ENCODE peak calls at places on chromosomes 3 and 15, in ten cellular contexts. One of them, this sample, is unnamed.

GRCh38 chr15:39219608-39220007 is 361.3 kb upstream of the THBS1 start:
- DNase-seq in kidney: no peak
- DNase-seq in activated effector memory CD4-positive, alpha-beta T cell treated with anti-CD3 and anti-CD28 coated beads, Interleukin-2, amount 50 U/mL, for 16 hours: no peak
- DNase-seq in cardiac muscle cell: no peak
- DNase-seq in CD8-positive, alpha-beta T cell: no peak
- DNase-seq in IMR-90: no peak
- DNase-seq in left ventricle myocardium superior: no peak
- DNase-seq in activated CD8-positive, alpha-beta memory T cell treated with anti-CD3 and anti-CD28 coated beads, Interleukin-2, amount 50 U/mL, for 4 hours: no peak
- DNase-seq in C1 segment of cervical spinal cord: no peak
- DNase-seq in osteocyte: no peak
- DNase-seq in this sample: no peak

GRCh38 chr3:132788299-132788698 is 66.1 kb upstream of the NPHP3 start:
- DNase-seq in kidney: no peak
- DNase-seq in activated effector memory CD4-positive, alpha-beta T cell treated with anti-CD3 and anti-CD28 coated beads, Interleukin-2, amount 50 U/mL, for 16 hours: no peak
- DNase-seq in cardiac muscle cell: no peak
- DNase-seq in CD8-positive, alpha-beta T cell: no peak
- DNase-seq in IMR-90: peak
- DNase-seq in left ventricle myocardium superior: no peak
- DNase-seq in activated CD8-positive, alpha-beta memory T cell treated with anti-CD3 and anti-CD28 coated beads, Interleukin-2, amount 50 U/mL, for 4 hours: no peak
- DNase-seq in C1 segment of cervical spinal cord: no peak
- DNase-seq in osteocyte: no peak
- DNase-seq in this sample: no peak

GRCh38 chr3:69411331-69411730 is 25.4 kb upstream of the FRMD4B start:
- DNase-seq in kidney: no peak
- DNase-seq in activated effector memory CD4-positive, alpha-beta T cell treated with anti-CD3 and anti-CD28 coated beads, Interleukin-2, amount 50 U/mL, for 16 hours: no peak
- DNase-seq in cardiac muscle cell: no peak
- DNase-seq in CD8-positive, alpha-beta T cell: no peak
- DNase-seq in IMR-90: peak
- DNase-seq in left ventricle myocardium superior: no peak
- DNase-seq in activated CD8-positive, alpha-beta memory T cell treated with anti-CD3 and anti-CD28 coated beads, Interleukin-2, amount 50 U/mL, for 4 hours: no peak
- DNase-seq in C1 segment of cervical spinal cord: no peak
- DNase-seq in osteocyte: no peak
- DNase-seq in this sample: no peak

GRCh38 chr3:108008931-108009635 is 81.7 kb downstream of the CD47 start:
- DNase-seq in kidney: no peak
- DNase-seq in activated effector memory CD4-positive, alpha-beta T cell treated with anti-CD3 and anti-CD28 coated beads, Interleukin-2, amount 50 U/mL, for 16 hours: no peak
- DNase-seq in cardiac muscle cell: no peak
- DNase-seq in CD8-positive, alpha-beta T cell: no peak
- DNase-seq in IMR-90: peak
- DNase-seq in left ventricle myocardium superior: no peak
- DNase-seq in activated CD8-positive, alpha-beta memory T cell treated with anti-CD3 and anti-CD28 coated beads, Interleukin-2, amount 50 U/mL, for 4 hours: no peak
- DNase-seq in C1 segment of cervical spinal cord: no peak
- DNase-seq in osteocyte: no peak
- DNase-seq in this sample: no peak

GRCh38 chr15:63453181-63453905 is 51.0 kb upstream of the USP3 start:
- DNase-seq in kidney: no peak
- DNase-seq in activated effector memory CD4-positive, alpha-beta T cell treated with anti-CD3 and anti-CD28 coated beads, Interleukin-2, amount 50 U/mL, for 16 hours: no peak
- DNase-seq in cardiac muscle cell: no peak
- DNase-seq in CD8-positive, alpha-beta T cell: no peak
- DNase-seq in IMR-90: no peak
- DNase-seq in left ventricle myocardium superior: no peak
- DNase-seq in activated CD8-positive, alpha-beta memory T cell treated with anti-CD3 and anti-CD28 coated beads, Interleukin-2, amount 50 U/mL, for 4 hours: no peak
- DNase-seq in C1 segment of cervical spinal cord: no peak
- DNase-seq in osteocyte: no peak
- DNase-seq in this sample: no peak

GRCh38 chr3:81352867-81353266 is 408.6 kb downstream of the GBE1 start:
- DNase-seq in kidney: no peak
- DNase-seq in activated effector memory CD4-positive, alpha-beta T cell treated with anti-CD3 and anti-CD28 coated beads, Interleukin-2, amount 50 U/mL, for 16 hours: no peak
- DNase-seq in cardiac muscle cell: peak
- DNase-seq in CD8-positive, alpha-beta T cell: no peak
- DNase-seq in IMR-90: peak
- DNase-seq in left ventricle myocardium superior: no peak
- DNase-seq in activated CD8-positive, alpha-beta memory T cell treated with anti-CD3 and anti-CD28 coated beads, Interleukin-2, amount 50 U/mL, for 4 hours: no peak
- DNase-seq in C1 segment of cervical spinal cord: no peak
- DNase-seq in osteocyte: no peak
- DNase-seq in this sample: no peak

GRCh38 chr15:100525894-100526512 is 2.7 kb downstream of the CERS3 start:
- DNase-seq in kidney: no peak
- DNase-seq in activated effector memory CD4-positive, alpha-beta T cell treated with anti-CD3 and anti-CD28 coated beads, Interleukin-2, amount 50 U/mL, for 16 hours: no peak
- DNase-seq in cardiac muscle cell: no peak
- DNase-seq in CD8-positive, alpha-beta T cell: no peak
- DNase-seq in IMR-90: no peak
- DNase-seq in left ventricle myocardium superior: peak
- DNase-seq in activated CD8-positive, alpha-beta memory T cell treated with anti-CD3 and anti-CD28 coated beads, Interleukin-2, amount 50 U/mL, for 4 hours: no peak
- DNase-seq in C1 segment of cervical spinal cord: no peak
- DNase-seq in osteocyte: no peak
- DNase-seq in this sample: no peak

GRCh38 chr3:63351159-63352007 is 73.3 kb downstream of the SYNPR start:
- DNase-seq in kidney: no peak
- DNase-seq in activated effector memory CD4-positive, alpha-beta T cell treated with anti-CD3 and anti-CD28 coated beads, Interleukin-2, amount 50 U/mL, for 16 hours: no peak
- DNase-seq in cardiac muscle cell: peak
- DNase-seq in CD8-positive, alpha-beta T cell: no peak
- DNase-seq in IMR-90: peak
- DNase-seq in left ventricle myocardium superior: no peak
- DNase-seq in activated CD8-positive, alpha-beta memory T cell treated with anti-CD3 and anti-CD28 coated beads, Interleukin-2, amount 50 U/mL, for 4 hours: no peak
- DNase-seq in C1 segment of cervical spinal cord: no peak
- DNase-seq in osteocyte: no peak
- DNase-seq in this sample: no peak

GRCh38 chr3:46006646-46007045 is 11.0 kb upstream of the FYCO1 start:
- DNase-seq in kidney: no peak
- DNase-seq in activated effector memory CD4-positive, alpha-beta T cell treated with anti-CD3 and anti-CD28 coated beads, Interleukin-2, amount 50 U/mL, for 16 hours: no peak
- DNase-seq in cardiac muscle cell: no peak
- DNase-seq in CD8-positive, alpha-beta T cell: no peak
- DNase-seq in IMR-90: peak
- DNase-seq in left ventricle myocardium superior: no peak
- DNase-seq in activated CD8-positive, alpha-beta memory T cell treated with anti-CD3 and anti-CD28 coated beads, Interleukin-2, amount 50 U/mL, for 4 hours: no peak
- DNase-seq in C1 segment of cervical spinal cord: no peak
- DNase-seq in osteocyte: no peak
- DNase-seq in this sample: no peak

GRCh38 chr15:92928351-92928750 is 28.2 kb downstream of the CHD2 start:
- DNase-seq in kidney: no peak
- DNase-seq in activated effector memory CD4-positive, alpha-beta T cell treated with anti-CD3 and anti-CD28 coated beads, Interleukin-2, amount 50 U/mL, for 16 hours: no peak
- DNase-seq in cardiac muscle cell: no peak
- DNase-seq in CD8-positive, alpha-beta T cell: no peak
- DNase-seq in IMR-90: no peak
- DNase-seq in left ventricle myocardium superior: no peak
- DNase-seq in activated CD8-positive, alpha-beta memory T cell treated with anti-CD3 and anti-CD28 coated beads, Interleukin-2, amount 50 U/mL, for 4 hours: no peak
- DNase-seq in C1 segment of cervical spinal cord: no peak
- DNase-seq in osteocyte: no peak
- DNase-seq in this sample: no peak

GRCh38 chr15:53962646-53963561 is 15.3 kb upstream of the UNC13C start:
- DNase-seq in kidney: no peak
- DNase-seq in activated effector memory CD4-positive, alpha-beta T cell treated with anti-CD3 and anti-CD28 coated beads, Interleukin-2, amount 50 U/mL, for 16 hours: peak
- DNase-seq in cardiac muscle cell: peak
- DNase-seq in CD8-positive, alpha-beta T cell: no peak
- DNase-seq in IMR-90: no peak
- DNase-seq in left ventricle myocardium superior: peak
- DNase-seq in activated CD8-positive, alpha-beta memory T cell treated with anti-CD3 and anti-CD28 coated beads, Interleukin-2, amount 50 U/mL, for 4 hours: no peak
- DNase-seq in C1 segment of cervical spinal cord: no peak
- DNase-seq in osteocyte: no peak
- DNase-seq in this sample: no peak

GRCh38 chr3:196406806-196407470 is 25.3 kb downstream of the UBXN7 start:
- DNase-seq in kidney: no peak
- DNase-seq in activated effector memory CD4-positive, alpha-beta T cell treated with anti-CD3 and anti-CD28 coated beads, Interleukin-2, amount 50 U/mL, for 16 hours: no peak
- DNase-seq in cardiac muscle cell: no peak
- DNase-seq in CD8-positive, alpha-beta T cell: no peak
- DNase-seq in IMR-90: peak
- DNase-seq in left ventricle myocardium superior: peak
- DNase-seq in activated CD8-positive, alpha-beta memory T cell treated with anti-CD3 and anti-CD28 coated beads, Interleukin-2, amount 50 U/mL, for 4 hours: no peak
- DNase-seq in C1 segment of cervical spinal cord: no peak
- DNase-seq in osteocyte: no peak
- DNase-seq in this sample: no peak

GRCh38 chr3:70753572-70753971 is 441.1 kb upstream of the MDFIC2 start:
- DNase-seq in kidney: no peak
- DNase-seq in activated effector memory CD4-positive, alpha-beta T cell treated with anti-CD3 and anti-CD28 coated beads, Interleukin-2, amount 50 U/mL, for 16 hours: no peak
- DNase-seq in cardiac muscle cell: peak
- DNase-seq in CD8-positive, alpha-beta T cell: no peak
- DNase-seq in IMR-90: no peak
- DNase-seq in left ventricle myocardium superior: no peak
- DNase-seq in activated CD8-positive, alpha-beta memory T cell treated with anti-CD3 and anti-CD28 coated beads, Interleukin-2, amount 50 U/mL, for 4 hours: no peak
- DNase-seq in C1 segment of cervical spinal cord: no peak
- DNase-seq in osteocyte: no peak
- DNase-seq in this sample: no peak

GRCh38 chr15:73881539-73882320 is 8.4 kb downstream of the TBC1D21 start:
- DNase-seq in kidney: no peak
- DNase-seq in activated effector memory CD4-positive, alpha-beta T cell treated with anti-CD3 and anti-CD28 coated beads, Interleukin-2, amount 50 U/mL, for 16 hours: peak
- DNase-seq in cardiac muscle cell: no peak
- DNase-seq in CD8-positive, alpha-beta T cell: no peak
- DNase-seq in IMR-90: no peak
- DNase-seq in left ventricle myocardium superior: no peak
- DNase-seq in activated CD8-positive, alpha-beta memory T cell treated with anti-CD3 and anti-CD28 coated beads, Interleukin-2, amount 50 U/mL, for 4 hours: no peak
- DNase-seq in C1 segment of cervical spinal cord: no peak
- DNase-seq in osteocyte: no peak
- DNase-seq in this sample: no peak

GRCh38 chr3:177385831-177386301 is 188.6 kb upstream of the TBL1XR1 start:
- DNase-seq in kidney: no peak
- DNase-seq in activated effector memory CD4-positive, alpha-beta T cell treated with anti-CD3 and anti-CD28 coated beads, Interleukin-2, amount 50 U/mL, for 16 hours: no peak
- DNase-seq in cardiac muscle cell: no peak
- DNase-seq in CD8-positive, alpha-beta T cell: no peak
- DNase-seq in IMR-90: peak
- DNase-seq in left ventricle myocardium superior: no peak
- DNase-seq in activated CD8-positive, alpha-beta memory T cell treated with anti-CD3 and anti-CD28 coated beads, Interleukin-2, amount 50 U/mL, for 4 hours: no peak
- DNase-seq in C1 segment of cervical spinal cord: no peak
- DNase-seq in osteocyte: no peak
- DNase-seq in this sample: no peak

GRCh38 chr3:48215466-48215865 is 7.8 kb upstream of the CAMP start:
- DNase-seq in kidney: no peak
- DNase-seq in activated effector memory CD4-positive, alpha-beta T cell treated with anti-CD3 and anti-CD28 coated beads, Interleukin-2, amount 50 U/mL, for 16 hours: no peak
- DNase-seq in cardiac muscle cell: no peak
- DNase-seq in CD8-positive, alpha-beta T cell: no peak
- DNase-seq in IMR-90: peak
- DNase-seq in left ventricle myocardium superior: peak
- DNase-seq in activated CD8-positive, alpha-beta memory T cell treated with anti-CD3 and anti-CD28 coated beads, Interleukin-2, amount 50 U/mL, for 4 hours: no peak
- DNase-seq in C1 segment of cervical spinal cord: no peak
- DNase-seq in osteocyte: no peak
- DNase-seq in this sample: no peak

GRCh38 chr3:165185707-165186327 is 10.4 kb downstream of the SLITRK3 start:
- DNase-seq in kidney: no peak
- DNase-seq in activated effector memory CD4-positive, alpha-beta T cell treated with anti-CD3 and anti-CD28 coated beads, Interleukin-2, amount 50 U/mL, for 16 hours: no peak
- DNase-seq in cardiac muscle cell: peak
- DNase-seq in CD8-positive, alpha-beta T cell: no peak
- DNase-seq in IMR-90: peak
- DNase-seq in left ventricle myocardium superior: no peak
- DNase-seq in activated CD8-positive, alpha-beta memory T cell treated with anti-CD3 and anti-CD28 coated beads, Interleukin-2, amount 50 U/mL, for 4 hours: no peak
- DNase-seq in C1 segment of cervical spinal cord: no peak
- DNase-seq in osteocyte: no peak
- DNase-seq in this sample: no peak

GRCh38 chr3:26474706-26475105 is 147.9 kb upstream of the LRRC3B start:
- DNase-seq in kidney: no peak
- DNase-seq in activated effector memory CD4-positive, alpha-beta T cell treated with anti-CD3 and anti-CD28 coated beads, Interleukin-2, amount 50 U/mL, for 16 hours: no peak
- DNase-seq in cardiac muscle cell: no peak
- DNase-seq in CD8-positive, alpha-beta T cell: no peak
- DNase-seq in IMR-90: no peak
- DNase-seq in left ventricle myocardium superior: no peak
- DNase-seq in activated CD8-positive, alpha-beta memory T cell treated with anti-CD3 and anti-CD28 coated beads, Interleukin-2, amount 50 U/mL, for 4 hours: no peak
- DNase-seq in C1 segment of cervical spinal cord: no peak
- DNase-seq in osteocyte: no peak
- DNase-seq in this sample: no peak

GRCh38 chr15:39602143-39602542 is 21.3 kb downstream of the THBS1 start:
- DNase-seq in kidney: no peak
- DNase-seq in activated effector memory CD4-positive, alpha-beta T cell treated with anti-CD3 and anti-CD28 coated beads, Interleukin-2, amount 50 U/mL, for 16 hours: no peak
- DNase-seq in cardiac muscle cell: no peak
- DNase-seq in CD8-positive, alpha-beta T cell: no peak
- DNase-seq in IMR-90: no peak
- DNase-seq in left ventricle myocardium superior: no peak
- DNase-seq in activated CD8-positive, alpha-beta memory T cell treated with anti-CD3 and anti-CD28 coated beads, Interleukin-2, amount 50 U/mL, for 4 hours: no peak
- DNase-seq in C1 segment of cervical spinal cord: no peak
- DNase-seq in osteocyte: no peak
- DNase-seq in this sample: no peak

GRCh38 chr3:195761503-195762248 is 40.9 kb downstream of the MUC20 start:
- DNase-seq in kidney: peak
- DNase-seq in activated effector memory CD4-positive, alpha-beta T cell treated with anti-CD3 and anti-CD28 coated beads, Interleukin-2, amount 50 U/mL, for 16 hours: no peak
- DNase-seq in cardiac muscle cell: no peak
- DNase-seq in CD8-positive, alpha-beta T cell: no peak
- DNase-seq in IMR-90: no peak
- DNase-seq in left ventricle myocardium superior: no peak
- DNase-seq in activated CD8-positive, alpha-beta memory T cell treated with anti-CD3 and anti-CD28 coated beads, Interleukin-2, amount 50 U/mL, for 4 hours: no peak
- DNase-seq in C1 segment of cervical spinal cord: no peak
- DNase-seq in osteocyte: no peak
- DNase-seq in this sample: no peak

GRCh38 chr15:94238539-94239118 is 7.3 kb downstream of the MCTP2 start:
- DNase-seq in kidney: no peak
- DNase-seq in activated effector memory CD4-positive, alpha-beta T cell treated with anti-CD3 and anti-CD28 coated beads, Interleukin-2, amount 50 U/mL, for 16 hours: no peak
- DNase-seq in cardiac muscle cell: no peak
- DNase-seq in CD8-positive, alpha-beta T cell: no peak
- DNase-seq in IMR-90: no peak
- DNase-seq in left ventricle myocardium superior: no peak
- DNase-seq in activated CD8-positive, alpha-beta memory T cell treated with anti-CD3 and anti-CD28 coated beads, Interleukin-2, amount 50 U/mL, for 4 hours: no peak
- DNase-seq in C1 segment of cervical spinal cord: no peak
- DNase-seq in osteocyte: no peak
- DNase-seq in this sample: no peak

GRCh38 chr15:37616215-37616614 is 318.2 kb upstream of the TMCO5A start:
- DNase-seq in kidney: no peak
- DNase-seq in activated effector memory CD4-positive, alpha-beta T cell treated with anti-CD3 and anti-CD28 coated beads, Interleukin-2, amount 50 U/mL, for 16 hours: no peak
- DNase-seq in cardiac muscle cell: no peak
- DNase-seq in CD8-positive, alpha-beta T cell: no peak
- DNase-seq in IMR-90: no peak
- DNase-seq in left ventricle myocardium superior: no peak
- DNase-seq in activated CD8-positive, alpha-beta memory T cell treated with anti-CD3 and anti-CD28 coated beads, Interleukin-2, amount 50 U/mL, for 4 hours: no peak
- DNase-seq in C1 segment of cervical spinal cord: no peak
- DNase-seq in osteocyte: no peak
- DNase-seq in this sample: no peak

GRCh38 chr3:93962798-93963197 is 10.9 kb downstream of the PROS1 start:
- DNase-seq in kidney: no peak
- DNase-seq in activated effector memory CD4-positive, alpha-beta T cell treated with anti-CD3 and anti-CD28 coated beads, Interleukin-2, amount 50 U/mL, for 16 hours: no peak
- DNase-seq in cardiac muscle cell: no peak
- DNase-seq in CD8-positive, alpha-beta T cell: no peak
- DNase-seq in IMR-90: no peak
- DNase-seq in left ventricle myocardium superior: no peak
- DNase-seq in activated CD8-positive, alpha-beta memory T cell treated with anti-CD3 and anti-CD28 coated beads, Interleukin-2, amount 50 U/mL, for 4 hours: no peak
- DNase-seq in C1 segment of cervical spinal cord: no peak
- DNase-seq in osteocyte: no peak
- DNase-seq in this sample: no peak

GRCh38 chr3:119778811-119779210 is 3.1 kb upstream of the NR1I2 start:
- DNase-seq in kidney: no peak
- DNase-seq in activated effector memory CD4-positive, alpha-beta T cell treated with anti-CD3 and anti-CD28 coated beads, Interleukin-2, amount 50 U/mL, for 16 hours: no peak
- DNase-seq in cardiac muscle cell: no peak
- DNase-seq in CD8-positive, alpha-beta T cell: no peak
- DNase-seq in IMR-90: no peak
- DNase-seq in left ventricle myocardium superior: no peak
- DNase-seq in activated CD8-positive, alpha-beta memory T cell treated with anti-CD3 and anti-CD28 coated beads, Interleukin-2, amount 50 U/mL, for 4 hours: no peak
- DNase-seq in C1 segment of cervical spinal cord: no peak
- DNase-seq in osteocyte: no peak
- DNase-seq in this sample: no peak

GRCh38 chr15:55218068-55218467 is 21.3 kb upstream of the RSL24D1 start:
- DNase-seq in kidney: no peak
- DNase-seq in activated effector memory CD4-positive, alpha-beta T cell treated with anti-CD3 and anti-CD28 coated beads, Interleukin-2, amount 50 U/mL, for 16 hours: no peak
- DNase-seq in cardiac muscle cell: no peak
- DNase-seq in CD8-positive, alpha-beta T cell: no peak
- DNase-seq in IMR-90: no peak
- DNase-seq in left ventricle myocardium superior: no peak
- DNase-seq in activated CD8-positive, alpha-beta memory T cell treated with anti-CD3 and anti-CD28 coated beads, Interleukin-2, amount 50 U/mL, for 4 hours: no peak
- DNase-seq in C1 segment of cervical spinal cord: no peak
- DNase-seq in osteocyte: no peak
- DNase-seq in this sample: no peak

GRCh38 chr3:50603261-50604109 is 8.1 kb downstream of the CISH start:
- DNase-seq in kidney: no peak
- DNase-seq in activated effector memory CD4-positive, alpha-beta T cell treated with anti-CD3 and anti-CD28 coated beads, Interleukin-2, amount 50 U/mL, for 16 hours: no peak
- DNase-seq in cardiac muscle cell: no peak
- DNase-seq in CD8-positive, alpha-beta T cell: no peak
- DNase-seq in IMR-90: no peak
- DNase-seq in left ventricle myocardium superior: no peak
- DNase-seq in activated CD8-positive, alpha-beta memory T cell treated with anti-CD3 and anti-CD28 coated beads, Interleukin-2, amount 50 U/mL, for 4 hours: no peak
- DNase-seq in C1 segment of cervical spinal cord: no peak
- DNase-seq in osteocyte: no peak
- DNase-seq in this sample: no peak

GRCh38 chr3:179450321-179450720 is 949 bp downstream of the GNB4 start:
- DNase-seq in kidney: no peak
- DNase-seq in activated effector memory CD4-positive, alpha-beta T cell treated with anti-CD3 and anti-CD28 coated beads, Interleukin-2, amount 50 U/mL, for 16 hours: no peak
- DNase-seq in cardiac muscle cell: no peak
- DNase-seq in CD8-positive, alpha-beta T cell: no peak
- DNase-seq in IMR-90: peak
- DNase-seq in left ventricle myocardium superior: no peak
- DNase-seq in activated CD8-positive, alpha-beta memory T cell treated with anti-CD3 and anti-CD28 coated beads, Interleukin-2, amount 50 U/mL, for 4 hours: no peak
- DNase-seq in C1 segment of cervical spinal cord: no peak
- DNase-seq in osteocyte: no peak
- DNase-seq in this sample: no peak

GRCh38 chr15:49238342-49238741 is 68.3 kb downstream of the GALK2 start:
- DNase-seq in kidney: no peak
- DNase-seq in activated effector memory CD4-positive, alpha-beta T cell treated with anti-CD3 and anti-CD28 coated beads, Interleukin-2, amount 50 U/mL, for 16 hours: no peak
- DNase-seq in cardiac muscle cell: peak
- DNase-seq in CD8-positive, alpha-beta T cell: no peak
- DNase-seq in IMR-90: peak
- DNase-seq in left ventricle myocardium superior: no peak
- DNase-seq in activated CD8-positive, alpha-beta memory T cell treated with anti-CD3 and anti-CD28 coated beads, Interleukin-2, amount 50 U/mL, for 4 hours: no peak
- DNase-seq in C1 segment of cervical spinal cord: no peak
- DNase-seq in osteocyte: no peak
- DNase-seq in this sample: no peak